ENCODE peak calls at places on chromosomes 5 and 9, in ten cellular contexts. B, W, E, N, G, C, L, D, J and S are unnamed samples.

GRCh38 chr9:96080364-96080763 is 204.9 kb downstream of the ERCC6L2 start:
- DNase-seq in W (no peak), C (no peak), B (no peak), E (no peak), G (no peak), L (no peak), N (no peak), J (no peak), D (no peak), S (no peak)

GRCh38 chr9:136486131-136486530 is 3.3 kb upstream of the SEC16A start:
- DNase-seq in D (no peak), J (no peak), W (no peak), C (no peak), L (no peak), E (no peak), G (no peak), B (no peak), N (no peak), S (no peak)

GRCh38 chr9:7560669-7561305 is 238.8 kb downstream of the DMAC1 start:
- DNase-seq in B (no peak), E (no peak), D (no peak), N (no peak), G (no peak), L (no peak), J (peak), W (no peak), C (no peak), S (no peak)

GRCh38 chr5:43993634-43994395 is 390.8 kb downstream of the NNT start:
- DNase-seq in C (no peak), G (no peak), D (no peak), E (no peak), L (no peak), J (no peak), W (no peak), N (no peak), B (no peak), S (no peak)

GRCh38 chr5:59790399-59791130 is 103.0 kb downstream of the PDE4D start:
- DNase-seq in N (no peak), W (no peak), E (peak), C (no peak), G (no peak), L (no peak), B (no peak), J (no peak), D (no peak), S (no peak)

GRCh38 chr5:59071755-59072549 is 489.1 kb downstream of the RAB3C start:
- DNase-seq in N (no peak), E (no peak), L (no peak), D (no peak), G (no peak), J (no peak), B (no peak), C (no peak), W (no peak), S (no peak)

GRCh38 chr5:174045470-174046025 is at the start of gene NSG2:
- DNase-seq in N (peak), L (peak), B (peak), J (peak), C (no peak), E (peak), G (peak), D (peak), W (peak), S (peak)

GRCh38 chr5:53406630-53407316 is 73.7 kb upstream of the FST start:
- DNase-seq in G (no peak), D (peak), J (no peak), E (peak), B (no peak), L (no peak), W (no peak), C (no peak), N (no peak), S (peak)

GRCh38 chr9:126591922-126592321 is 21.8 kb upstream of the LMX1B start:
- DNase-seq in L (no peak), J (no peak), W (no peak), G (no peak), E (no peak), N (no peak), B (no peak), D (no peak), C (no peak), S (no peak)

GRCh38 chr5:119398713-119399492 is 43.1 kb downstream of the TNFAIP8 start:
- DNase-seq in G (no peak), W (no peak), J (peak), B (no peak), N (no peak), D (no peak), L (no peak), E (no peak), C (no peak), S (no peak)

GRCh38 chr9:137785704-137786161 is 91.8 kb upstream of the CACNA1B start:
- DNase-seq in E (no peak), W (no peak), J (no peak), B (no peak), C (no peak), D (peak), G (peak), L (no peak), N (no peak), S (no peak)

GRCh38 chr9:1005043-1005667 is 28.7 kb downstream of the DMRT3 start:
- DNase-seq in G (peak), C (no peak), D (peak), E (peak), J (peak), L (no peak), N (no peak), B (no peak), W (no peak), S (peak)